ENCODE peak calls at places on chromosome 13, in eight cellular contexts. F, H, D, Y, T, R, K and C are unnamed samples.

GRCh38 chr13:97544041-97544765 is 110.2 kb downstream of the RAP2A start:
- DNase-seq in F (no peak), H (no peak), D (no peak), Y (no peak), T (no peak), R (no peak), K (no peak), C (no peak)

GRCh38 chr13:73119612-73120011 is 60.8 kb downstream of the KLF5 start:
- DNase-seq in F (no peak), H (no peak), D (no peak), Y (no peak), T (no peak), R (no peak), K (no peak), C (no peak)

GRCh38 chr13:36130168-36130541 is 1.0 kb downstream of the DCLK1 start:
- DNase-seq in F (no peak), H (no peak), D (no peak), Y (no peak), T (no peak), R (no peak), K (no peak), C (no peak)

GRCh38 chr13:40477623-40478608 is 188.5 kb downstream of the FOXO1 start:
- DNase-seq in F (no peak), H (peak), D (no peak), Y (peak), T (no peak), R (no peak), K (no peak), C (no peak)

GRCh38 chr13:26529441-26529840 is 28.0 kb upstream of the WASF3 start:
- DNase-seq in F (peak), H (peak), D (peak), Y (no peak), T (no peak), R (peak), K (no peak), C (no peak)

GRCh38 chr13:45615501-45616101 is at the start of gene ERICH6B:
- DNase-seq in F (peak), H (no peak), D (peak), Y (no peak), T (no peak), R (peak), K (no peak), C (peak)

GRCh38 chr13:34847751-34848150 is 94.3 kb upstream of the NBEA start:
- DNase-seq in F (no peak), H (no peak), D (no peak), Y (no peak), T (no peak), R (no peak), K (no peak), C (no peak)

GRCh38 chr13:88103824-88104223 is 432.7 kb downstream of the SLITRK5 start:
- DNase-seq in F (peak), H (no peak), D (no peak), Y (no peak), T (no peak), R (no peak), K (no peak), C (no peak)

GRCh38 chr13:107211073-107211472 is 643.1 kb upstream of the ARGLU1 start:
- DNase-seq in F (peak), H (peak), D (peak), Y (peak), T (no peak), R (peak), K (peak), C (peak)

GRCh38 chr13:39263033-39263432 is 224.8 kb downstream of the NHLRC3 start:
- DNase-seq in F (peak), H (peak), D (peak), Y (peak), T (no peak), R (no peak), K (no peak), C (peak)

GRCh38 chr13:91894311-91894710 is 495.9 kb downstream of the GPC5 start:
- DNase-seq in F (no peak), H (no peak), D (no peak), Y (no peak), T (no peak), R (no peak), K (no peak), C (no peak)

GRCh38 chr13:108306768-108307332 is 37.3 kb downstream of the TNFSF13B start:
- DNase-seq in F (no peak), H (no peak), D (no peak), Y (no peak), T (no peak), R (no peak), K (no peak), C (no peak)

GRCh38 chr13:66520511-66521390 is 709.4 kb downstream of the PCDH9 start:
- DNase-seq in F (no peak), H (no peak), D (no peak), Y (no peak), T (no peak), R (no peak), K (no peak), C (no peak)

GRCh38 chr13:104206450-104207044 is 1140.3 kb upstream of the SLC10A2 start:
- DNase-seq in F (no peak), H (peak), D (no peak), Y (no peak), T (no peak), R (no peak), K (no peak), C (no peak)

GRCh38 chr13:92821324-92821723 is 405.3 kb upstream of the GPC6 start:
- DNase-seq in F (no peak), H (no peak), D (no peak), Y (no peak), T (no peak), R (no peak), K (no peak), C (no peak)

GRCh38 chr13:99985243-99985874 is 3.8 kb downstream of the ZIC2 start:
- DNase-seq in F (no peak), H (no peak), D (no peak), Y (no peak), T (no peak), R (peak), K (no peak), C (no peak)

GRCh38 chr13:94716016-94716415 is 3.7 kb upstream of the SOX21 start:
- DNase-seq in F (no peak), H (no peak), D (no peak), Y (no peak), T (no peak), R (no peak), K (no peak), C (no peak)

GRCh38 chr13:59978862-59979261 is 184.9 kb downstream of the DIAPH3 start:
- DNase-seq in F (no peak), H (no peak), D (no peak), Y (no peak), T (no peak), R (no peak), K (no peak), C (no peak)

GRCh38 chr13:76036176-76036575 is 400.0 kb downstream of the LMO7 start:
- DNase-seq in F (no peak), H (no peak), D (no peak), Y (no peak), T (no peak), R (no peak), K (no peak), C (no peak)

GRCh38 chr13:75841905-75842304 is 205.8 kb downstream of the LMO7 start:
- DNase-seq in F (no peak), H (no peak), D (no peak), Y (no peak), T (no peak), R (no peak), K (no peak), C (no peak)

GRCh38 chr13:112734696-112735547 is 45.1 kb downstream of the ATP11A start:
- DNase-seq in F (no peak), H (no peak), D (no peak), Y (no peak), T (peak), R (no peak), K (no peak), C (no peak)

GRCh38 chr13:30026093-30026492 is 175.7 kb upstream of the UBL3 start:
- DNase-seq in F (no peak), H (no peak), D (no peak), Y (no peak), T (no peak), R (no peak), K (no peak), C (no peak)

GRCh38 chr13:92967923-92968322 is 258.7 kb upstream of the GPC6 start:
- DNase-seq in F (no peak), H (no peak), D (peak), Y (no peak), T (no peak), R (no peak), K (no peak), C (no peak)

GRCh38 chr13:35953537-35954206 is 177.5 kb downstream of the DCLK1 start:
- DNase-seq in F (peak), H (peak), D (peak), Y (no peak), T (no peak), R (peak), K (peak), C (peak)

GRCh38 chr13:98317573-98318171 is 140.6 kb upstream of the RNF113B start:
- DNase-seq in F (no peak), H (no peak), D (no peak), Y (no peak), T (no peak), R (no peak), K (no peak), C (no peak)

GRCh38 chr13:40667622-40667978 is 1.2 kb upstream of the FOXO1 start:
- DNase-seq in F (no peak), H (peak), D (no peak), Y (no peak), T (no peak), R (no peak), K (peak), C (peak)

GRCh38 chr13:60174113-60174512 is 10.4 kb upstream of the DIAPH3 start:
- DNase-seq in F (no peak), H (no peak), D (no peak), Y (no peak), T (no peak), R (no peak), K (no peak), C (no peak)

GRCh38 chr13:35378939-35379338 is 97.5 kb downstream of the MAB21L1 start:
- DNase-seq in F (no peak), H (no peak), D (no peak), Y (no peak), T (no peak), R (no peak), K (no peak), C (no peak)

GRCh38 chr13:44507639-44508038 is 68.5 kb downstream of the TSC22D1 start:
- DNase-seq in F (no peak), H (no peak), D (no peak), Y (no peak), T (no peak), R (no peak), K (no peak), C (no peak)

GRCh38 chr13:35600137-35600536 is 123.6 kb upstream of the MAB21L1 start:
- DNase-seq in F (no peak), H (no peak), D (no peak), Y (no peak), T (no peak), R (no peak), K (no peak), C (no peak)

GRCh38 chr13:113349491-113349890 is 14.4 kb downstream of the GRTP1 start:
- DNase-seq in F (no peak), H (no peak), D (no peak), Y (no peak), T (peak), R (no peak), K (no peak), C (no peak)

GRCh38 chr13:22915442-22916082 is 265.2 kb upstream of the SGCG start:
- DNase-seq in F (peak), H (no peak), D (peak), Y (no peak), T (no peak), R (peak), K (no peak), C (peak)
- TF ChIP-seq POLR2A in F (no peak), H (no peak), D (no peak), Y (no peak), T (no peak), R (no peak), K (no peak), C (no peak)

GRCh38 chr13:42233726-42234125 is 38.2 kb upstream of the AKAP11 start:
- DNase-seq in F (no peak), H (no peak), D (no peak), Y (no peak), T (no peak), R (no peak), K (no peak), C (no peak)

GRCh38 chr13:42239644-42240043 is 32.3 kb upstream of the AKAP11 start:
- DNase-seq in F (no peak), H (no peak), D (peak), Y (no peak), T (no peak), R (no peak), K (no peak), C (no peak)
- H3K27ac ChIP-seq in F (no peak), H (no peak), D (peak), Y (no peak), T (no peak), R (no peak), K (no peak), C (no peak)

GRCh38 chr13:31951215-31951678 is 80.3 kb upstream of the FRY start:
- DNase-seq in F (peak), H (peak), D (no peak), Y (peak), T (peak), R (no peak), K (peak), C (no peak)
- TF ChIP-seq POLR2A in F (no peak), H (no peak), D (no peak), Y (no peak), T (no peak), R (no peak), K (no peak), C (no peak)

GRCh38 chr13:80086304-80086721 is 254.6 kb downstream of the SPRY2 start:
- DNase-seq in F (no peak), H (no peak), D (peak), Y (no peak), T (no peak), R (no peak), K (no peak), C (no peak)

GRCh38 chr13:80083516-80084085 is 257.3 kb downstream of the SPRY2 start:
- DNase-seq in F (no peak), H (no peak), D (no peak), Y (no peak), T (no peak), R (no peak), K (no peak), C (no peak)

GRCh38 chr13:80084086-80084676 is 256.7 kb downstream of the SPRY2 start:
- DNase-seq in F (no peak), H (no peak), D (peak), Y (no peak), T (no peak), R (no peak), K (no peak), C (no peak)

GRCh38 chr13:80083097-80083429 is 257.9 kb downstream of the SPRY2 start:
- DNase-seq in F (no peak), H (no peak), D (no peak), Y (no peak), T (no peak), R (no peak), K (no peak), C (no peak)

GRCh38 chr13:80082396-80083096 is 258.4 kb downstream of the SPRY2 start:
- DNase-seq in F (no peak), H (no peak), D (no peak), Y (no peak), T (no peak), R (no peak), K (no peak), C (no peak)
- H3K27ac ChIP-seq in F (no peak), H (no peak), D (no peak), Y (no peak), T (no peak), R (no peak), K (no peak), C (no peak)

GRCh38 chr13:25394661-25395060 is 22.9 kb downstream of the ATP8A2 start:
- DNase-seq in F (no peak), H (no peak), D (no peak), Y (no peak), T (no peak), R (no peak), K (no peak), C (no peak)

GRCh38 chr13:25397763-25398162 is 26.0 kb downstream of the ATP8A2 start:
- DNase-seq in F (no peak), H (no peak), D (no peak), Y (no peak), T (no peak), R (no peak), K (no peak), C (no peak)

GRCh38 chr13:25391932-25392331 is 20.2 kb downstream of the ATP8A2 start:
- DNase-seq in F (no peak), H (no peak), D (no peak), Y (no peak), T (no peak), R (no peak), K (no peak), C (no peak)
- TF ChIP-seq POLR2A in F (no peak), H (no peak), D (no peak), Y (no peak), T (no peak), R (no peak), K (no peak), C (no peak)

DNA sequence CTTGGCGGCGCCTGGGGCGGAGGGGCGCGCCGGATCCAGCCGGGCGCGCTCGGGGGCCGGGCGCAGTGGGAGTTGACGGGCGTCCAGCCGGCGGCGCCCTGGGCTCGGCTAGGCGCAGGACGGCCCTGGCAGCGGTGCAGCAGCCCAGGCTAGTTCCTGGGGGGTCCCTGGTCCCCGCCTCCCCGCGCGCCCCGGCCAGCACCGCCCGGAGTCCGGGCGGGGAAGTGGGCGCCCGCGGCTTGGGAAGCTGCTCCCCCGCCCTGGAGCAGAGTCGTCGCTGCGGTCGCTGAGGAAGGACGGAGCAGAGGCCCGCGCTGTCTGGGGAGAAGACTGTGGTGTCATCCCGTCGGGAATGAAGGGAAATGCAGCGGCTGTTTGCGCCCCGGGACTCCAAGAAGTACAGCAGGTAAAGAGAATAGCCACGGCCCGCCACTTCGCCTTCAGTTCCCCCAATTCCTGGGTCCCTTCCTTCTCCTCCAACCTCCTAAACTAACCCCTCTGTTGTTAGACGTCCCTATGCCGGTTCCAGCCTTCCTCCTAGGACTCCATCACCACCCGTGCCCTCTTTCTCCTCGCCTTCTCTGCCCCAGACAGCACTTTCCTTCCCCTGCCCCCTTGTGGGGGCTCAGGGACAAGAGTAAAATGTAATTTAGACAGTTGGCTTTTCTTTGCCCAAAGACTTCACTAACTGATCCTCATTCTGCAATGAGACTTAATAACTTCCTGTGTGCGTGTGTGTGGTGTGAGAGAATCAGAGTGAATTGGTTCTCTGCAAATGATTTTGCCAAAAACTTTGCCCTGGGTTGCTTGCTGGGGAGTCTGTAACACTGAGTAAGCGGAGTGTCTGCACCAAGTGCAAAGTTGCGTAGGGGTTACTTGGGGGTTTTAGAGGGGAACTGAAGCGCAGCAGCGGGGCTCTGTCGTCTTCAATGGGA is 20.3 kb upstream of the SGCG start:
- DNase-seq in F (no peak), H (no peak), D (no peak), Y (no peak), T (no peak), R (no peak), K (no peak), C (no peak)
- H3K27ac ChIP-seq in F (no peak), H (no peak), D (no peak), Y (no peak), T (no peak), R (no peak), K (no peak), C (no peak)

DNA sequence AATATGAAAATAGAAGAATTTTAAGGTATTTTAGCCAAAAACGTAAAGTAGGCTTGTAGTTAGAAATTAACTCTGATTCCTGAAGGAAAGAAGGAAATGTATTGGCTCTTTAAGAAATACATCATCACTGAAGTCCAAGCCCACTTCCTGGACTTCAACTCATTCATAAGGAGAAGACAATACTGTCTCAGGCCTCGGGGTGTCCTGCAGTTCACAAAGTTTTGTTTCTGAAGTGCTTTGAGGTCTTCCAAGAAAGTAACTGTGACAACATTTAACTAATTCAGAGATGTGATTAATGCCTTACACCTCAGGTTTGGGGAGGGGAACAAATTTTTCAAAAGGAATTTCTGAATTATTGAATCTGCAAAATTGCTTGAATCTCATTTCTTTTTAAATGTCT is 65.8 kb upstream of the STARD13 start:
- DNase-seq in F (no peak), H (no peak), D (peak), Y (no peak), T (no peak), R (no peak), K (no peak), C (no peak)
- TF ChIP-seq POLR2A in F (no peak), H (no peak), D (no peak), Y (peak), T (no peak), R (no peak), K (no peak), C (no peak)

GRCh38 chr13:95784161-95784880 is 107.4 kb downstream of the DNAJC3 start:
- DNase-seq in F (no peak), H (no peak), D (peak), Y (no peak), T (no peak), R (no peak), K (no peak), C (no peak)
- H3K27ac ChIP-seq in F (no peak), H (peak), D (peak), Y (no peak), T (no peak), R (peak), K (no peak), C (no peak)

GRCh38 chr13:28138756-28139470 is 568 bp downstream of the PAN3 start:
- DNase-seq in F (peak), H (peak), D (peak), Y (peak), T (peak), R (peak), K (peak), C (peak)
- TF ChIP-seq POLR2A in F (no peak), H (peak), D (peak), Y (peak), T (no peak), R (peak), K (peak), C (no peak)

GRCh38 chr13:110555601-110556223 is 5.8 kb downstream of the RAB20 start:
- DNase-seq in F (no peak), H (peak), D (peak), Y (peak), T (peak), R (no peak), K (peak), C (no peak)
- H3K27ac ChIP-seq in F (no peak), H (peak), D (peak), Y (peak), T (peak), R (no peak), K (peak), C (no peak)